ENCODE peak calls at places on chromosomes 2 and 18, in nine cellular contexts. L is smooth muscle cell of the brain vasculature, J is HFFc6, V is GM23338, E is osteocyte, H is germinal center, R is T-helper 2 cell, D is Panc1, O is HCEC 1CT. Q is an unnamed sample.
A peak's percentile ranks its signal among the peaks of the same experiment; 100 is the strongest.

GRCh38 chr2:46548103-46548486 is 68.7 kb downstream of the TMEM247 start:
- DNase-seq in E (no peak), L (no peak), D (no peak), O (no peak), J (no peak), R (no peak), H (no peak), V (no peak), Q (no peak)

GRCh38 chr2:149924028-149924427 is 336.5 kb upstream of the MMADHC start:
- DNase-seq in O (peak; percentile 74), R (no peak), H (no peak), V (no peak), L (no peak), D (no peak), E (no peak), J (peak; percentile 43), Q (no peak)

GRCh38 chr2:235675678-235676535 is 182.1 kb downstream of the AGAP1 start:
- DNase-seq in J (peak; percentile 53), D (no peak), E (no peak), O (peak; percentile 64), R (no peak), H (no peak), V (no peak), L (no peak), Q (no peak)

GRCh38 chr2:127174176-127174575 is 45.9 kb downstream of the CYP27C1 start:
- DNase-seq in L (no peak), H (peak; percentile 40), E (no peak), D (no peak), J (no peak), V (peak; percentile 41), R (no peak), O (peak; percentile 27), Q (no peak)

GRCh38 chr2:183059561-183059960 is 19.0 kb upstream of the DUSP19 start:
- DNase-seq in H (no peak), V (no peak), R (no peak), L (no peak), D (no peak), O (peak; percentile 85), J (peak; percentile 80), E (no peak), Q (no peak)

GRCh38 chr2:158953926-158954763 is 14.3 kb upstream of the TANC1 start:
- DNase-seq in E (peak; percentile 93), J (peak; percentile 73), H (no peak), L (peak; percentile 80), O (peak; percentile 62), R (no peak), V (no peak), D (no peak), Q (no peak)

GRCh38 chr2:147998203-147998602 is 22.3 kb downstream of the ORC4 start:
- DNase-seq in H (no peak), V (no peak), L (no peak), E (no peak), R (no peak), J (no peak), O (no peak), D (no peak), Q (no peak)

GRCh38 chr18:64810354-64810753 is 661.5 kb upstream of the LINC00305 start:
- DNase-seq in R (no peak), H (no peak), D (no peak), L (no peak), O (no peak), V (no peak), E (no peak), J (no peak), Q (no peak)

GRCh38 chr2:138504546-138505239 is 3.1 kb downstream of the SPOPL start:
- DNase-seq in D (no peak), E (no peak), J (no peak), L (no peak), R (no peak), V (no peak), H (peak; percentile 58), O (no peak), Q (no peak)

GRCh38 chr2:10101491-10101890 is 21.0 kb upstream of the RRM2 start:
- DNase-seq in H (no peak), E (no peak), R (no peak), D (no peak), V (no peak), O (no peak), J (no peak), L (no peak), Q (no peak)

Q was measured in naive thymus-derived CD8-positive, alpha-beta T cell.